ENCODE peak calls at places on chromosomes 3 and 15, in four cellular contexts. I is Peyer's patch, K is esophagus squamous epithelium, F is sigmoid colon. L is an unnamed sample.

GRCh38 chr15:39403674-39404117 is 177.2 kb upstream of the THBS1 start:
- DNase-seq in I (no peak), K (no peak), F (no peak), L (no peak)

GRCh38 chr3:143187132-143187531 is 67.6 kb downstream of the CHST2 start:
- DNase-seq in I (no peak), K (no peak), F (no peak), L (no peak)

GRCh38 chr3:42051384-42052131 is 39.6 kb upstream of the TRAK1 start:
- DNase-seq in I (no peak), K (no peak), F (peak; percentile 20), L (no peak)

GRCh38 chr15:96276438-96277210 is 53.9 kb upstream of the NR2F2 start:
- DNase-seq in I (no peak), K (no peak), F (no peak), L (no peak)

GRCh38 chr3:112770026-112770626 is 76.5 kb downstream of the CD200R1L start:
- DNase-seq in I (peak; percentile 54), K (no peak), F (no peak), L (no peak)

GRCh38 chr3:173553635-173554280 is 156.2 kb downstream of the NLGN1 start:
- DNase-seq in I (no peak), K (no peak), F (no peak), L (peak; percentile 14)

GRCh38 chr15:92473784-92474183 is 80.1 kb downstream of the ST8SIA2 start:
- DNase-seq in I (no peak), K (no peak), F (no peak), L (no peak)

GRCh38 chr3:179544981-179545645 is 17.6 kb upstream of the ACTL6A start:
- DNase-seq in I (no peak), K (no peak), F (no peak), L (no peak)

GRCh38 chr3:30319713-30320112 is 286.7 kb upstream of the TGFBR2 start:
- DNase-seq in I (peak; percentile 72), K (no peak), F (no peak), L (peak; percentile 58)

GRCh38 chr3:144590854-144591253 is 619.2 kb downstream of the DIPK2A start:
- DNase-seq in I (no peak), K (no peak), F (no peak), L (no peak)

GRCh38 chr3:37765591-37766219 is 96.0 kb upstream of the CTDSPL start:
- DNase-seq in I (peak; percentile 53), K (no peak), F (peak; percentile 75), L (peak; percentile 57)

GRCh38 chr3:39249453-39250115 is 30.3 kb downstream of the CX3CR1 start:
- DNase-seq in I (no peak), K (no peak), F (no peak), L (no peak)

GRCh38 chr3:123636431-123636841 is 51.6 kb upstream of the HACD2 start:
- DNase-seq in I (peak; percentile 36), K (no peak), F (peak; percentile 61), L (peak; percentile 86)

GRCh38 chr15:92930776-92931175 is 30.7 kb downstream of the CHD2 start:
- DNase-seq in I (no peak), K (no peak), F (no peak), L (no peak)

GRCh38 chr3:4950948-4951347 is 28.3 kb upstream of the BHLHE40 start:
- DNase-seq in I (no peak), K (no peak), F (no peak), L (no peak)

GRCh38 chr3:123099331-123100191 is 32.7 kb downstream of the PDIA5 start:
- DNase-seq in I (no peak), K (no peak), F (no peak), L (no peak)

GRCh38 chr3:94543161-94543560 is 480.3 kb downstream of the NSUN3 start:
- DNase-seq in I (no peak), K (no peak), F (no peak), L (no peak)

GRCh38 chr15:99014803-99015676 is 7.4 kb upstream of the PGPEP1L start:
- DNase-seq in I (no peak), K (no peak), F (peak; percentile 80), L (peak; percentile 88)

GRCh38 chr15:97929456-97930229 is 30.9 kb upstream of the ARRDC4 start:
- DNase-seq in I (no peak), K (no peak), F (no peak), L (no peak)

GRCh38 chr3:98521897-98522537 is 685 bp downstream of the CLDND1 start:
- DNase-seq in I (peak; percentile 79), K (no peak), F (peak; percentile 68), L (peak; percentile 44)

GRCh38 chr15:65778269-65778668 is 13.8 kb downstream of the DENND4A start:
- DNase-seq in I (no peak), K (no peak), F (no peak), L (no peak)

GRCh38 chr3:38662544-38662943 is 13.1 kb upstream of the SCN5A start:
- DNase-seq in I (no peak), K (no peak), F (no peak), L (no peak)

GRCh38 chr3:42803800-42804112 is 534 bp downstream of the HIGD1A start:
- DNase-seq in I (peak; percentile 59), K (no peak), F (no peak), L (peak; percentile 48)

GRCh38 chr3:111299070-111299672 is 227.6 kb downstream of the NECTIN3 start:
- DNase-seq in I (no peak), K (no peak), F (no peak), L (no peak)

GRCh38 chr15:75307778-75308390 is 25.2 kb downstream of the GOLGA6D start:
- DNase-seq in I (peak; percentile 67), K (no peak), F (peak; percentile 64), L (peak; percentile 82)

GRCh38 chr15:60572462-60573214 is 93.7 kb upstream of the ICE2 start:
- DNase-seq in I (no peak), K (no peak), F (no peak), L (no peak)

GRCh38 chr3:132418916-132419315 is 1.6 kb downstream of the DNAJC13 start:
- DNase-seq in I (no peak), K (no peak), F (no peak), L (no peak)
- H3K4me3 ChIP-seq in I (peak overlapping the region; percentile 89), K (no peak overlapping the region), F (no peak overlapping the region), L (no peak overlapping the region)

GRCh38 chr3:71962561-71963240 is 177.8 kb upstream of the PROK2 start:
- DNase-seq in I (no peak), K (no peak), F (no peak), L (no peak)

GRCh38 chr3:71972031-71972430 is 187.1 kb upstream of the PROK2 start:
- DNase-seq in I (no peak), K (no peak), F (no peak), L (no peak)

GRCh38 chr3:71964170-71964569 is 179.2 kb upstream of the PROK2 start:
- DNase-seq in I (no peak), K (no peak), F (no peak), L (peak; percentile 28)

GRCh38 chr3:71973337-71974030 is 188.5 kb upstream of the PROK2 start:
- DNase-seq in I (no peak), K (no peak), F (no peak), L (no peak)

GRCh38 chr3:71968491-71968890 is 183.5 kb upstream of the PROK2 start:
- DNase-seq in I (no peak), K (no peak), F (no peak), L (no peak)
- TF ChIP-seq CTCF in I (no peak), K (no peak), F (no peak), L (no peak)

GRCh38 chr15:45187894-45188830 is at the start of gene SHF:
- DNase-seq in I (peak; percentile 88), K (no peak), F (peak; percentile 91), L (peak; percentile 61)
- TF ChIP-seq POLR2A in I (no peak), K (no peak), F (peak; percentile 33), L (no peak)

GRCh38 chr15:40929730-40930429 is 740 bp downstream of the DLL4 start:
- DNase-seq in I (peak; percentile 67), K (no peak), F (no peak), L (peak; percentile 63)
- H3K4me3 ChIP-seq in I (peak overlapping the region; percentile 58), K (peak overlapping the region; percentile 30), F (peak overlapping the region; percentile 46), L (peak overlapping the region; percentile 16)

GRCh38 chr3:141498592-141499223 is 11.9 kb downstream of the RASA2 start:
- DNase-seq in I (peak; percentile 93), K (peak; percentile 47), F (no peak), L (peak; percentile 72)
- TF ChIP-seq CTCF in I (no peak), K (no peak), F (no peak), L (no peak)

DNA sequence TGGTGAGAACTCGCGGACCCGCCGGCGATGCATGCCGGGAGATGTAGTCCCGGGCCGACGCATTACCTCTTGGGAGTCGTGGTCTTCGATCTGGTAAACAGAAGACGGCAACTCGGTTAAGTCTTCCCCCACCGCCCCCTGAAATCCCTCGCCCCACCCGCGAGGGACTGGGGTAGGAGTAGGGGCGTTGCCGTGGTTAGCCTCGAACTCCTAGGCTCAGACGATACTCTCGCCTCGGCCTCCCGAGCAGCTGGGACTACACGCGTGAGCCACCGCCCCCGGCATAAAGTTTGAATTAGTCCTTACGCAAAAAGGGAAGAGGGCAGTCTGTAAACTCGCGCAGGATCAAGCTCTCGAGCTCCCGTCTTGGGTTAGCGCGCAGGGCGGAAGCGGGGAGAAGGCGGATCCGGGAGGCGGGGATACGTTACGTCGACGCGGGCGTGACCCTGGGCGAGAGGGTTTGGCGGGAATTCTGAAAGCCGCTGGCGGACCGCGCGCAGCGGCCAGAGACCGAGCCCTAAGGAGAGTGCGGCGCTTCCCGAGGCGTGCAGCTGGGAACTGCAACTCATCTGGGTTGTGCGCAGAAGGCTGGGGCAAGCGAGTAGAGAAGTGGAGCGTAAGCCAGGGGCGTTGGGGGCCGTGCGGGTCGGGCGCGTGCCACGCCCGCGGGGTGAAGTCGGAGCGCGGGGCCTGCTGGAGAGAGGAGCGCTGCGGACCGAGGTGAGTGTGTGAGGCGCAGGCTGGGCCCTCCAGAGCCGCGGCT is at the start of gene RAD51:
- DNase-seq in I (peak; percentile 97), K (peak; percentile 77), F (peak; percentile 95), L (peak; percentile 89)
- TF ChIP-seq POLR2A in I (peak; percentile 84), K (no peak), F (peak; percentile 19), L (peak; percentile 44)

DNA sequence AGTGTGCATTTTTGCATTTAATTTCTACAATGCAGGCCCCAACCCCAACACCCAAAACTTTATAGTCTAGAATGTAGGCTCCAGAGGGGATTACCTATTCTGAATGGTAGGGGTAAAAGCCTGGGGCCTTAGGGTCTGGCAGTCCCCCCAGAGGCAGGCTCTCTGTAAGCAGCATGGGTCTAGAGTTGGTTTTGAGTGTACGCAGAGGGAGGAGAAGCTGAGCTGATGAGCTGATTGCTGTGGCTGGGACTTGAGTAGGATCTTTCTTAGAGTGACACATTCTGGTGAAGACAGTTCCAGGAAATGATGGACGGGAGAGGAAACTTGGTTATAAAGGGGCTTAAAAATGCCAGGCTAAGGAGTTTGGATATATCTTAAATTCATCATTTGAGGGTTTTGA is 2.1 kb downstream of the LPP start:
- DNase-seq in I (no peak), K (no peak), F (no peak), L (no peak)
- H3K4me3 ChIP-seq in I (no peak overlapping the region), K (no peak overlapping the region), F (peak overlapping the region; percentile 88), L (no peak overlapping the region)

L was measured in body of pancreas.